ENCODE peak calls at places on chromosomes 5 and 9, in nine cellular contexts. I, U, P, H, J, Y, R, L and A are unnamed samples.

GRCh38 chr5:152560508-152561137 is 155.5 kb upstream of the NMUR2 start:
- DNase-seq in P (peak), I (no peak), Y (peak), L (peak), H (peak), R (no peak), U (peak), J (peak), A (peak)

GRCh38 chr5:61970218-61970617 is 335.8 kb upstream of the KIF2A start:
- DNase-seq in U (no peak), I (no peak), Y (no peak), L (no peak), J (no peak), P (no peak), R (no peak), H (no peak), A (no peak)

GRCh38 chr5:143170104-143170503 is 233.4 kb downstream of the NR3C1 start:
- DNase-seq in Y (no peak), R (no peak), P (no peak), H (no peak), L (no peak), J (no peak), U (no peak), I (no peak), A (no peak)

GRCh38 chr9:6029581-6029980 is 14.2 kb upstream of the RANBP6 start:
- DNase-seq in J (no peak), L (no peak), H (no peak), P (no peak), I (no peak), U (no peak), R (no peak), Y (no peak), A (no peak)

GRCh38 chr9:98315067-98315453 is 59.6 kb upstream of the TBC1D2 start:
- DNase-seq in P (no peak), L (no peak), Y (no peak), U (no peak), H (no peak), I (no peak), R (no peak), J (no peak), A (no peak)

GRCh38 chr5:151085517-151086031 is 4.7 kb upstream of the TNIP1 start:
- DNase-seq in J (peak), I (peak), H (peak), P (peak), Y (peak), L (peak), U (peak), R (peak), A (no peak)

GRCh38 chr9:103078581-103078980 is 83.4 kb downstream of the CYLC2 start:
- DNase-seq in U (no peak), H (no peak), P (no peak), L (no peak), Y (no peak), I (no peak), J (no peak), R (no peak), A (no peak)

GRCh38 chr5:163964650-163965049 is 459.2 kb downstream of the MAT2B start:
- DNase-seq in U (no peak), R (no peak), J (peak), P (no peak), L (no peak), I (no peak), Y (no peak), H (no peak), A (no peak)

GRCh38 chr5:78504726-78505431 is 143.7 kb downstream of the LHFPL2 start:
- DNase-seq in I (peak), L (peak), P (peak), H (peak), J (peak), R (peak), U (no peak), Y (peak), A (peak)

GRCh38 chr5:751496-751895 is 33.0 kb downstream of the ZDHHC11B start:
- DNase-seq in U (no peak), P (no peak), Y (no peak), I (no peak), L (no peak), H (no peak), R (no peak), J (no peak), A (no peak)

GRCh38 chr5:141716468-141716867 is 34.4 kb upstream of the ARAP3 start:
- DNase-seq in L (no peak), J (no peak), I (no peak), U (no peak), R (no peak), H (no peak), Y (no peak), P (no peak), A (no peak)

GRCh38 chr5:6370580-6370979 is 7.8 kb downstream of the MED10 start:
- DNase-seq in U (no peak), J (no peak), I (no peak), P (no peak), Y (no peak), H (no peak), L (no peak), R (no peak), A (no peak)

GRCh38 chr5:154523704-154524103 is 45.7 kb upstream of the HAND1 start:
- DNase-seq in R (no peak), L (peak), Y (peak), H (no peak), P (no peak), J (no peak), U (no peak), I (no peak), A (peak)

GRCh38 chr9:136086951-136087740 is 7.9 kb downstream of the NACC2 start:
- DNase-seq in U (no peak), I (no peak), R (no peak), P (no peak), L (no peak), H (no peak), Y (no peak), J (no peak), A (no peak)

GRCh38 chr5:32531885-32532520 is 53.4 kb upstream of the SUB1 start:
- DNase-seq in I (no peak), J (peak), L (no peak), R (no peak), U (peak), Y (peak), H (peak), P (no peak), A (peak)

GRCh38 chr9:112408819-112409218 is 28.9 kb downstream of the HSDL2 start:
- DNase-seq in I (no peak), R (no peak), Y (no peak), H (no peak), P (no peak), U (no peak), L (no peak), J (no peak), A (no peak)

GRCh38 chr9:120362446-120362845 is 217.5 kb downstream of the CDK5RAP2 start:
- DNase-seq in H (no peak), J (peak), P (no peak), I (no peak), Y (no peak), L (no peak), R (no peak), U (no peak), A (peak)

GRCh38 chr5:16539169-16539666 is 73.6 kb upstream of the ZNF622 start:
- DNase-seq in R (peak), U (no peak), P (peak), L (peak), I (no peak), J (peak), Y (peak), H (peak), A (peak)

GRCh38 chr9:22238809-22239684 is 207.6 kb upstream of the DMRTA1 start:
- DNase-seq in R (no peak), P (no peak), U (peak), J (peak), H (no peak), Y (peak), L (no peak), I (no peak), A (peak)

GRCh38 chr5:177495243-177496060 is 2.0 kb downstream of the PDLIM7 start:
- DNase-seq in R (peak), U (peak), Y (peak), P (peak), I (no peak), H (peak), J (peak), L (peak), A (peak)

GRCh38 chr5:177493795-177494355 is 3.5 kb downstream of the PDLIM7 start:
- DNase-seq in H (no peak), J (no peak), R (no peak), U (no peak), I (no peak), Y (no peak), P (no peak), L (no peak), A (no peak)

GRCh38 chr5:177492841-177493240 is 4.6 kb downstream of the PDLIM7 start:
- DNase-seq in J (no peak), R (no peak), P (no peak), Y (no peak), L (no peak), H (no peak), U (no peak), I (no peak), A (no peak)

GRCh38 chr5:177496111-177497010 is 1.0 kb downstream of the PDLIM7 start:
- DNase-seq in J (peak), I (no peak), R (peak), L (peak), U (peak), Y (peak), H (peak), P (peak), A (peak)

DNA sequence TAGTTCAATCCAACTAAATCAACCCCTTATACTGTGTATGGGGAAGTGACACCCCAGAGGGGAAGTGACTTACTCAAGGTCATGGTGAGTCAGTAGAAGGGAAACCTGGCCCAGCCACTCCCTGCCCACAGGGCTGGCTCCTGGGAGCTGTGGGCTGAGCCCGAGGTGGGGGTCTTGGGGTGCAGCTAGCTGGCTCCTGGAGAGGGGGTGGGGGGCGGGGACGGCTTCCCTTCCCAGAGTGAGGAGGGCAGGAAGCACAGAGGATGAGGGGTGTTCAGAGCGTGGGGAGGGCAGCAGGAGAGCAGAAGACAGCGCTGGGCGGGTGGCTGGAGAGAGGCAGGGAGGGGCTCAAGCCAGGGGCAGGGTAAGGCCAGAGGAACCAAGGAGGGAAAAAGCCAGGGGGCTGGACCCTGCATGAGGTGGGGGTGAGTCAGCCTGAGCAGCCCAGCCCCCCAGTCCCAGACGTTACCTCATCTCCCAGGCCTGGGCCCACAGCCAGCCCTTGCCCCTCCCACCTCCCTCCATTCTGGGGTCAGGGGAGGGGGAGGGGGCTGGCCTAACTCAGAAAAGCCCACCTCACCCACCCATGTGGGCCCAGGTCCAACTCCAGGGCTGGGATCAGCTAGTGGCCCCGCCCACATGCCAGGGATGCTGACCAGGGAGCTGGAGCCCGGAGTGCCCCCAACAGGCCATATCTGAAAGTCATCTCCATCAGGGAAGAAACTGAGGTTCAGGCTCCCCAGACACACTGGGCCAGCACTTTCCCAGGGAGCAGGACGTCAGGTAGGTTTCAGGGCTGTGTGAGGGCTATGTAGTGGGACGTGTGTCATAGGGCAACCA is 2.8 kb downstream of the PDLIM7 start:
- DNase-seq in P (peak), Y (peak), I (peak), L (peak), J (peak), U (peak), H (peak), R (peak), A (peak)
- H3K4me3 ChIP-seq in P (peak), Y (no peak), I (peak), L (peak), J (peak), U (no peak), H (peak), R (peak), A (peak)

DNA sequence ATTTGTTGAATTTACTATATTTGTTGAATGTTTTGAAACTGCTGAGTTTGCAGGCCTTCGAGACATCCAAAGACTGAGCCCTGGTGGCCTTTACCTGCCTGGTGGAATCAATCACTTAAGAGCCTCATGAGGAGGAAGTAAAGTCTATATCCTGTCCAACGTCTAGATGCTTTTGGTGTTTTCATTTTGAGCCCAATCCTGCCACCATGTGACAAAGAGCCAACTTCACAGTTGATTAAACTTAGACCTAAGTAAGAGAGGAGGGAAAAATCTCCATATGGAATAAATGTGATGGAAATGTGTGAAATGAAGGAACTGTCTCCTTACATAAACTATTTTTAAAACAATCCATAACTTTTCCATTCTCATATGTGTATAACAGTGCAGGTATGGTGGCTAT is 220.1 kb downstream of the PRR16 start:
- DNase-seq in R (no peak), H (no peak), J (peak), U (no peak), L (no peak), I (no peak), P (no peak), Y (peak), A (no peak)
- TF ChIP-seq CTCF in R (no peak), H (no peak), J (peak), U (no peak), L (no peak), I (no peak), P (no peak), Y (peak), A (peak)

GRCh38 chr9:99824378-99825157 is 2.9 kb downstream of the NR4A3 start:
- DNase-seq in Y (no peak), P (peak), J (no peak), L (peak), U (peak), H (peak), R (peak), I (peak), A (peak)

GRCh38 chr9:99823392-99824377 is 2.0 kb downstream of the NR4A3 start:
- DNase-seq in R (peak), J (peak), H (peak), Y (no peak), L (peak), I (peak), P (peak), U (peak), A (peak)

GRCh38 chr9:99826579-99826978 is 4.9 kb downstream of the NR4A3 start:
- DNase-seq in H (no peak), U (no peak), I (no peak), P (no peak), R (no peak), J (no peak), Y (peak), L (no peak), A (no peak)

GRCh38 chr9:99827244-99827643 is 5.6 kb downstream of the NR4A3 start:
- DNase-seq in L (no peak), P (no peak), Y (no peak), J (no peak), H (no peak), R (no peak), I (no peak), U (no peak), A (no peak)

GRCh38 chr9:99825158-99826046 is 3.7 kb downstream of the NR4A3 start:
- DNase-seq in R (no peak), H (peak), Y (no peak), J (no peak), I (peak), P (no peak), U (no peak), L (no peak), A (no peak)
- H3K4me3 ChIP-seq in R (no peak), H (peak), Y (no peak), J (no peak), I (peak), P (peak), U (peak), L (peak), A (no peak)

GRCh38 chr5:162852145-162852544 is 585.2 kb upstream of the CCNG1 start:
- DNase-seq in U (no peak), L (no peak), Y (no peak), J (no peak), I (no peak), R (no peak), P (no peak), H (no peak), A (no peak)
- TF ChIP-seq CTCF in U (no peak), L (no peak), Y (no peak), J (no peak), I (no peak), R (no peak), P (peak), H (no peak), A (no peak)